ENCODE peak calls at places on chromosomes 6 and 20, in six cellular contexts. One of them, this sample, is unnamed. For H3K27me3, the result is how much of the 10 kb centered on the place peaks cover.

GRCh38 chr20:10665791-10666190 is 8.0 kb downstream of the JAG1 start:
- DNase-seq in HepG2: no peak
- DNase-seq in K562: no peak
- DNase-seq in SK-N-SH: no peak
- DNase-seq in GM12878: no peak
- DNase-seq in H1: no peak
- DNase-seq in this sample: peak

GRCh38 chr6:85015396-85015990 is 251.1 kb upstream of the TBX18 start:
- DNase-seq in GM12878: no peak
- DNase-seq in K562: peak
- DNase-seq in HepG2: peak
- DNase-seq in SK-N-SH: peak
- DNase-seq in H1: peak
- DNase-seq in this sample: peak

GRCh38 chr20:37539956-37540455 is 12.3 kb upstream of the BLCAP start:
- DNase-seq in SK-N-SH: no peak
- DNase-seq in K562: no peak
- DNase-seq in H1: no peak
- DNase-seq in GM12878: no peak
- DNase-seq in HepG2: no peak
- DNase-seq in this sample: no peak

GRCh38 chr6:26305097-26305841 is 59.7 kb upstream of the BTN3A2 start:
- DNase-seq in K562: peak
- DNase-seq in HepG2: peak
- DNase-seq in SK-N-SH: no peak
- DNase-seq in GM12878: no peak
- DNase-seq in H1: peak
- DNase-seq in this sample: peak

GRCh38 chr20:48750941-48751620 is 76.7 kb downstream of the PREX1 start:
- DNase-seq in HepG2: no peak
- DNase-seq in H1: peak
- DNase-seq in K562: no peak
- DNase-seq in SK-N-SH: peak
- DNase-seq in GM12878: no peak
- DNase-seq in this sample: no peak

GRCh38 chr6:7540595-7540994 is 876 bp upstream of the DSP start:
- DNase-seq in SK-N-SH: peak
- DNase-seq in HepG2: no peak
- DNase-seq in GM12878: no peak
- DNase-seq in H1: no peak
- DNase-seq in K562: no peak
- DNase-seq in this sample: no peak

GRCh38 chr6:44010411-44011349 is 116.6 kb downstream of the MRPL14 start:
- DNase-seq in H1: no peak
- DNase-seq in HepG2: no peak
- DNase-seq in SK-N-SH: no peak
- DNase-seq in K562: no peak
- DNase-seq in GM12878: no peak
- DNase-seq in this sample: peak

GRCh38 chr6:106223300-106223930 is 102.1 kb downstream of the ATG5 start:
- DNase-seq in K562: peak
- DNase-seq in SK-N-SH: peak
- DNase-seq in HepG2: peak
- DNase-seq in H1: no peak
- DNase-seq in GM12878: peak
- DNase-seq in this sample: peak

GRCh38 chr20:36098364-36098763 is 56.2 kb upstream of the EPB41L1 start:
- DNase-seq in SK-N-SH: no peak
- DNase-seq in GM12878: peak
- DNase-seq in K562: no peak
- DNase-seq in HepG2: no peak
- DNase-seq in H1: no peak
- DNase-seq in this sample: peak

GRCh38 chr20:48826883-48827771 is 672 bp downstream of the PREX1 start:
- DNase-seq in GM12878: no peak
- DNase-seq in SK-N-SH: peak
- DNase-seq in HepG2: no peak
- DNase-seq in H1: peak
- DNase-seq in K562: no peak
- DNase-seq in this sample: no peak

GRCh38 chr6:69279805-69280204 is 517.0 kb downstream of the LMBRD1 start:
- DNase-seq in K562: no peak
- DNase-seq in GM12878: no peak
- DNase-seq in H1: no peak
- DNase-seq in SK-N-SH: no peak
- DNase-seq in HepG2: no peak
- DNase-seq in this sample: no peak

GRCh38 chr20:46308258-46309157 is at the start of gene CDH22:
- DNase-seq in H1: peak
- DNase-seq in K562: peak
- DNase-seq in HepG2: peak
- DNase-seq in GM12878: no peak
- DNase-seq in SK-N-SH: peak
- DNase-seq in this sample: peak

GRCh38 chr6:13776602-13777001 is 37.8 kb downstream of the MCUR1 start:
- DNase-seq in H1: no peak
- DNase-seq in GM12878: no peak
- DNase-seq in K562: no peak
- DNase-seq in SK-N-SH: no peak
- DNase-seq in HepG2: no peak
- DNase-seq in this sample: no peak

GRCh38 chr20:37524221-37524700 is 3.2 kb downstream of the NNAT start:
- DNase-seq in HepG2: no peak
- DNase-seq in H1: no peak
- DNase-seq in K562: peak
- DNase-seq in GM12878: no peak
- DNase-seq in SK-N-SH: no peak
- DNase-seq in this sample: no peak

GRCh38 chr6:34243131-34243771 is 5.6 kb downstream of the SMIM29 start:
- DNase-seq in SK-N-SH: no peak
- DNase-seq in HepG2: no peak
- DNase-seq in GM12878: no peak
- DNase-seq in H1: no peak
- DNase-seq in K562: no peak
- DNase-seq in this sample: peak

GRCh38 chr20:31975874-31976273 is 7.9 kb downstream of the XKR7 start:
- DNase-seq in HepG2: no peak
- DNase-seq in GM12878: no peak
- DNase-seq in SK-N-SH: no peak
- DNase-seq in H1: no peak
- DNase-seq in K562: no peak
- DNase-seq in this sample: no peak

GRCh38 chr6:167538746-167539145 is 213.9 kb downstream of the TTLL2 start:
- DNase-seq in SK-N-SH: no peak
- DNase-seq in HepG2: no peak
- DNase-seq in H1: no peak
- DNase-seq in GM12878: no peak
- DNase-seq in K562: no peak
- DNase-seq in this sample: no peak
- H3K27me3 ChIP-seq in SK-N-SH: under half
- H3K27me3 ChIP-seq in HepG2: under half
- H3K27me3 ChIP-seq in H1: under half
- H3K27me3 ChIP-seq in GM12878: under half
- H3K27me3 ChIP-seq in K562: under half
- H3K27me3 ChIP-seq in this sample: under half

GRCh38 chr6:30707281-30707850 is 9.7 kb downstream of the MDC1 start:
- DNase-seq in K562: no peak
- DNase-seq in GM12878: no peak
- DNase-seq in H1: no peak
- DNase-seq in SK-N-SH: no peak
- DNase-seq in HepG2: no peak
- DNase-seq in this sample: no peak
- TF ChIP-seq USF2 in K562: no peak
- TF ChIP-seq USF2 in GM12878: no peak
- TF ChIP-seq USF2 in H1: no peak
- TF ChIP-seq USF2 in SK-N-SH: no peak
- TF ChIP-seq USF2 in HepG2: no peak
- TF ChIP-seq USF2 in this sample: no peak

GRCh38 chr20:20201124-20201523 is 148.8 kb downstream of the CFAP61 start:
- DNase-seq in HepG2: no peak
- DNase-seq in H1: no peak
- DNase-seq in GM12878: no peak
- DNase-seq in SK-N-SH: no peak
- DNase-seq in K562: no peak
- DNase-seq in this sample: no peak
- H3K27me3 ChIP-seq in HepG2: under half
- H3K27me3 ChIP-seq in H1: under half
- H3K27me3 ChIP-seq in GM12878: under half
- H3K27me3 ChIP-seq in SK-N-SH: under half
- H3K27me3 ChIP-seq in K562: under half
- H3K27me3 ChIP-seq in this sample: under half

GRCh38 chr6:36874443-36875249 is at the start of gene PPIL1:
- DNase-seq in HepG2: peak
- DNase-seq in H1: peak
- DNase-seq in SK-N-SH: peak
- DNase-seq in K562: peak
- DNase-seq in GM12878: peak
- DNase-seq in this sample: peak

GRCh38 chr6:36873115-36873514 is 1.5 kb downstream of the PPIL1 start:
- DNase-seq in GM12878: no peak
- DNase-seq in HepG2: no peak
- DNase-seq in K562: no peak
- DNase-seq in H1: no peak
- DNase-seq in SK-N-SH: no peak
- DNase-seq in this sample: no peak

GRCh38 chr6:36875250-36875633 is 639 bp upstream of the PPIL1 start:
- DNase-seq in GM12878: no peak
- DNase-seq in SK-N-SH: no peak
- DNase-seq in H1: no peak
- DNase-seq in HepG2: no peak
- DNase-seq in K562: peak
- DNase-seq in this sample: no peak

GRCh38 chr6:36874016-36874442 is 574 bp downstream of the PPIL1 start:
- DNase-seq in K562: no peak
- DNase-seq in HepG2: no peak
- DNase-seq in SK-N-SH: no peak
- DNase-seq in GM12878: no peak
- DNase-seq in H1: no peak
- DNase-seq in this sample: peak

GRCh38 chr6:36873612-36874011 is 991 bp downstream of the PPIL1 start:
- DNase-seq in GM12878: no peak
- DNase-seq in H1: no peak
- DNase-seq in HepG2: peak
- DNase-seq in SK-N-SH: peak
- DNase-seq in K562: peak
- DNase-seq in this sample: no peak
- TF ChIP-seq USF2 in GM12878: no peak
- TF ChIP-seq USF2 in H1: no peak
- TF ChIP-seq USF2 in HepG2: no peak
- TF ChIP-seq USF2 in SK-N-SH: no peak
- TF ChIP-seq USF2 in K562: no peak
- TF ChIP-seq USF2 in this sample: no peak

GRCh38 chr6:163760860-163761259 is 346.3 kb downstream of the QKI start:
- DNase-seq in K562: no peak
- DNase-seq in HepG2: no peak
- DNase-seq in H1: no peak
- DNase-seq in SK-N-SH: no peak
- DNase-seq in GM12878: no peak
- DNase-seq in this sample: no peak
- H3K27me3 ChIP-seq in K562: under half
- H3K27me3 ChIP-seq in HepG2: under half
- H3K27me3 ChIP-seq in H1: under half
- H3K27me3 ChIP-seq in SK-N-SH: under half
- H3K27me3 ChIP-seq in GM12878: under half
- H3K27me3 ChIP-seq in this sample: under half

DNA sequence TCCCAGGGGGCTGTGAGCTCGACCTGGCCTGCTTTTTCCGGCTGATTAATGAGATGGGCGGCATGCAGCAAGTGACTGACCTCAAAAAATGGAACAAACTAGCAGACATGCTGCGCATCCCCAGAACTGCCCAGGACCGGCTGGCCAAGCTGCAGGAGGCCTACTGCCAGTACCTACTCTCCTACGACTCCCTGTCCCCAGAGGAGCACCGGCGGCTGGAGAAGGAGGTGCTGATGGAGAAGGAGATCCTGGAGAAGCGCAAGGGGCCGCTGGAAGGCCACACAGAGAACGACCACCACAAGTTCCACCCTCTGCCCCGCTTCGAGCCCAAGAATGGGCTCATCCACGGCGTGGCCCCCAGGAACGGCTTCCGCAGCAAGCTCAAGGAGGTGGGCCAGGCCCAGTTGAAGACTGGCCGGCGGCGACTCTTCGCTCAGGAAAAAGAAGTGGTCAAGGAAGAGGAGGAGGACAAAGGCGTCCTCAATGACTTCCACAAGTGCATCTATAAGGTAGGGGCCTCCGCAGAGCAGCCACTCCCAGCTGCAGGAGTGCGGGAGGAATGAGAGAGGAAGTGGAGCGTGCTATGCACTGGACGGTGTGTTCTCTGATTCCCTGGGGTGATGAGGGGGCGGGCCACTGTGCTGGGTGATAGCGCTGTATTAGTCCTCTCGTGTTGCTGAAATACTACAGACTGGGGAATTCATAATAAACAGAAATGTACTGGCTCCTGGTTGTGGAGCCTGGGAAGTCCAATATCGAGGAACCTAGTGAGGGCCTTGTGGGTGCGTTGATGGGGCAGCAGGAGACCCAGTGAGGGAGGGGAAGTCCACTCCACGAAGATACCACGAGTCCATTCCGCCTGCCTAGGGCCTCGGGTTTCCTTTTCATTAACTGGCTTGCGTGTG is 161.7 kb downstream of the DTNBP1 start:
- DNase-seq in K562: no peak
- DNase-seq in SK-N-SH: no peak
- DNase-seq in HepG2: no peak
- DNase-seq in H1: no peak
- DNase-seq in GM12878: no peak
- DNase-seq in this sample: no peak
- TF ChIP-seq USF2 in K562: no peak
- TF ChIP-seq USF2 in SK-N-SH: no peak
- TF ChIP-seq USF2 in HepG2: no peak
- TF ChIP-seq USF2 in H1: no peak
- TF ChIP-seq USF2 in GM12878: no peak
- TF ChIP-seq USF2 in this sample: no peak

GRCh38 chr6:10396775-10397174 is 18.1 kb downstream of the TFAP2A start:
- DNase-seq in SK-N-SH: no peak
- DNase-seq in K562: no peak
- DNase-seq in GM12878: no peak
- DNase-seq in H1: no peak
- DNase-seq in HepG2: no peak
- DNase-seq in this sample: no peak
- H3K27me3 ChIP-seq in SK-N-SH: half or more
- H3K27me3 ChIP-seq in K562: under half
- H3K27me3 ChIP-seq in GM12878: under half
- H3K27me3 ChIP-seq in H1: half or more
- H3K27me3 ChIP-seq in HepG2: half or more
- H3K27me3 ChIP-seq in this sample: under half